ENCODE peak calls at places on chromosomes 13 and 19, in seven cellular contexts. One of them, this sample, is unnamed.

GRCh38 chr13:82330499-82330898 is 1551.8 kb downstream of the SLITRK1 start:
- DNase-seq in nucleus accumbens: no peak
- DNase-seq in CD8-positive, alpha-beta memory T cell: no peak
- DNase-seq in naive thymus-derived CD8-positive, alpha-beta T cell: no peak
- DNase-seq in NCI-H2029: no peak
- DNase-seq in upper lobe of left lung: no peak
- DNase-seq in stimulated activated CD4-positive, alpha-beta T cell treated with anti-CD3 and anti-CD28 coated beads, Interleukin-15, amount 100 ng/mL, for 1 hour: no peak
- DNase-seq in this sample: no peak

GRCh38 chr13:40336228-40337221 is 329.9 kb downstream of the FOXO1 start:
- DNase-seq in nucleus accumbens: no peak
- DNase-seq in CD8-positive, alpha-beta memory T cell: no peak
- DNase-seq in naive thymus-derived CD8-positive, alpha-beta T cell: no peak
- DNase-seq in NCI-H2029: peak
- DNase-seq in upper lobe of left lung: no peak
- DNase-seq in stimulated activated CD4-positive, alpha-beta T cell treated with anti-CD3 and anti-CD28 coated beads, Interleukin-15, amount 100 ng/mL, for 1 hour: no peak
- DNase-seq in this sample: no peak

GRCh38 chr19:29671393-29672076 is 6.3 kb downstream of the PLEKHF1 start:
- DNase-seq in nucleus accumbens: no peak
- DNase-seq in CD8-positive, alpha-beta memory T cell: peak
- DNase-seq in naive thymus-derived CD8-positive, alpha-beta T cell: peak
- DNase-seq in NCI-H2029: peak
- DNase-seq in upper lobe of left lung: peak
- DNase-seq in stimulated activated CD4-positive, alpha-beta T cell treated with anti-CD3 and anti-CD28 coated beads, Interleukin-15, amount 100 ng/mL, for 1 hour: peak
- DNase-seq in this sample: peak

GRCh38 chr13:95607363-95607762 is 37.1 kb downstream of the DZIP1 start:
- DNase-seq in nucleus accumbens: no peak
- DNase-seq in CD8-positive, alpha-beta memory T cell: no peak
- DNase-seq in naive thymus-derived CD8-positive, alpha-beta T cell: no peak
- DNase-seq in NCI-H2029: peak
- DNase-seq in upper lobe of left lung: no peak
- DNase-seq in stimulated activated CD4-positive, alpha-beta T cell treated with anti-CD3 and anti-CD28 coated beads, Interleukin-15, amount 100 ng/mL, for 1 hour: no peak
- DNase-seq in this sample: no peak

GRCh38 chr13:111510502-111511218 is 190.2 kb downstream of the TEX29 start:
- DNase-seq in nucleus accumbens: no peak
- DNase-seq in CD8-positive, alpha-beta memory T cell: no peak
- DNase-seq in naive thymus-derived CD8-positive, alpha-beta T cell: no peak
- DNase-seq in NCI-H2029: no peak
- DNase-seq in upper lobe of left lung: no peak
- DNase-seq in stimulated activated CD4-positive, alpha-beta T cell treated with anti-CD3 and anti-CD28 coated beads, Interleukin-15, amount 100 ng/mL, for 1 hour: no peak
- DNase-seq in this sample: no peak

GRCh38 chr19:56769650-56770049 is 70.9 kb downstream of the PEG3 start:
- DNase-seq in nucleus accumbens: no peak
- DNase-seq in CD8-positive, alpha-beta memory T cell: no peak
- DNase-seq in naive thymus-derived CD8-positive, alpha-beta T cell: no peak
- DNase-seq in NCI-H2029: no peak
- DNase-seq in upper lobe of left lung: no peak
- DNase-seq in stimulated activated CD4-positive, alpha-beta T cell treated with anti-CD3 and anti-CD28 coated beads, Interleukin-15, amount 100 ng/mL, for 1 hour: no peak
- DNase-seq in this sample: no peak

GRCh38 chr13:89554801-89555200 is 1792.7 kb upstream of the MIR17HG start:
- DNase-seq in nucleus accumbens: no peak
- DNase-seq in CD8-positive, alpha-beta memory T cell: no peak
- DNase-seq in naive thymus-derived CD8-positive, alpha-beta T cell: no peak
- DNase-seq in NCI-H2029: no peak
- DNase-seq in upper lobe of left lung: no peak
- DNase-seq in stimulated activated CD4-positive, alpha-beta T cell treated with anti-CD3 and anti-CD28 coated beads, Interleukin-15, amount 100 ng/mL, for 1 hour: no peak
- DNase-seq in this sample: no peak

GRCh38 chr19:38209671-38210457 is 14.2 kb downstream of the DPF1 start:
- DNase-seq in nucleus accumbens: peak
- DNase-seq in CD8-positive, alpha-beta memory T cell: no peak
- DNase-seq in naive thymus-derived CD8-positive, alpha-beta T cell: no peak
- DNase-seq in NCI-H2029: no peak
- DNase-seq in upper lobe of left lung: peak
- DNase-seq in stimulated activated CD4-positive, alpha-beta T cell treated with anti-CD3 and anti-CD28 coated beads, Interleukin-15, amount 100 ng/mL, for 1 hour: no peak
- DNase-seq in this sample: no peak

GRCh38 chr19:3249408-3249807 is 24.9 kb downstream of the CELF5 start:
- DNase-seq in nucleus accumbens: no peak
- DNase-seq in CD8-positive, alpha-beta memory T cell: no peak
- DNase-seq in naive thymus-derived CD8-positive, alpha-beta T cell: no peak
- DNase-seq in NCI-H2029: no peak
- DNase-seq in upper lobe of left lung: no peak
- DNase-seq in stimulated activated CD4-positive, alpha-beta T cell treated with anti-CD3 and anti-CD28 coated beads, Interleukin-15, amount 100 ng/mL, for 1 hour: no peak
- DNase-seq in this sample: no peak

GRCh38 chr19:49106648-49107135 is 7.5 kb upstream of the LIN7B start:
- DNase-seq in nucleus accumbens: peak
- DNase-seq in CD8-positive, alpha-beta memory T cell: peak
- DNase-seq in naive thymus-derived CD8-positive, alpha-beta T cell: peak
- DNase-seq in NCI-H2029: peak
- DNase-seq in upper lobe of left lung: no peak
- DNase-seq in stimulated activated CD4-positive, alpha-beta T cell treated with anti-CD3 and anti-CD28 coated beads, Interleukin-15, amount 100 ng/mL, for 1 hour: no peak
- DNase-seq in this sample: no peak

GRCh38 chr19:9848060-9848459 is 12.9 kb downstream of the PIN1 start:
- DNase-seq in nucleus accumbens: no peak
- DNase-seq in CD8-positive, alpha-beta memory T cell: no peak
- DNase-seq in naive thymus-derived CD8-positive, alpha-beta T cell: peak
- DNase-seq in NCI-H2029: no peak
- DNase-seq in upper lobe of left lung: no peak
- DNase-seq in stimulated activated CD4-positive, alpha-beta T cell treated with anti-CD3 and anti-CD28 coated beads, Interleukin-15, amount 100 ng/mL, for 1 hour: no peak
- DNase-seq in this sample: no peak

GRCh38 chr19:40690699-40691420 is 409 bp upstream of the NUMBL start:
- DNase-seq in nucleus accumbens: peak
- DNase-seq in CD8-positive, alpha-beta memory T cell: peak
- DNase-seq in naive thymus-derived CD8-positive, alpha-beta T cell: peak
- DNase-seq in NCI-H2029: peak
- DNase-seq in upper lobe of left lung: peak
- DNase-seq in stimulated activated CD4-positive, alpha-beta T cell treated with anti-CD3 and anti-CD28 coated beads, Interleukin-15, amount 100 ng/mL, for 1 hour: peak
- DNase-seq in this sample: peak

GRCh38 chr19:12946092-12946845 is 607 bp downstream of the RAD23A start:
- DNase-seq in nucleus accumbens: no peak
- DNase-seq in CD8-positive, alpha-beta memory T cell: peak
- DNase-seq in naive thymus-derived CD8-positive, alpha-beta T cell: no peak
- DNase-seq in NCI-H2029: peak
- DNase-seq in upper lobe of left lung: peak
- DNase-seq in stimulated activated CD4-positive, alpha-beta T cell treated with anti-CD3 and anti-CD28 coated beads, Interleukin-15, amount 100 ng/mL, for 1 hour: peak
- DNase-seq in this sample: peak

GRCh38 chr13:106118996-106119395 is 416.5 kb downstream of the EFNB2 start:
- DNase-seq in nucleus accumbens: no peak
- DNase-seq in CD8-positive, alpha-beta memory T cell: no peak
- DNase-seq in naive thymus-derived CD8-positive, alpha-beta T cell: no peak
- DNase-seq in NCI-H2029: no peak
- DNase-seq in upper lobe of left lung: no peak
- DNase-seq in stimulated activated CD4-positive, alpha-beta T cell treated with anti-CD3 and anti-CD28 coated beads, Interleukin-15, amount 100 ng/mL, for 1 hour: no peak
- DNase-seq in this sample: no peak

GRCh38 chr13:113936566-113936965 is 37.3 kb downstream of the C13orf46 start:
- DNase-seq in nucleus accumbens: no peak
- DNase-seq in CD8-positive, alpha-beta memory T cell: no peak
- DNase-seq in naive thymus-derived CD8-positive, alpha-beta T cell: peak
- DNase-seq in NCI-H2029: no peak
- DNase-seq in upper lobe of left lung: no peak
- DNase-seq in stimulated activated CD4-positive, alpha-beta T cell treated with anti-CD3 and anti-CD28 coated beads, Interleukin-15, amount 100 ng/mL, for 1 hour: no peak
- DNase-seq in this sample: no peak